ENCODE peak calls at places on chromosomes 11 and 22, in four cellular contexts. N is upper lobe of left lung, J is brain microvascular endothelial cell, D is left lung. F is an unnamed sample.

GRCh38 chr11:20669833-20670684 is 673 bp downstream of the NELL1 start:
- DNase-seq in D (no peak), J (no peak), N (no peak), F (peak)

GRCh38 chr11:2176389-2176900 is 4.8 kb upstream of the TH start:
- DNase-seq in J (no peak), D (no peak), N (no peak), F (no peak)

GRCh38 chr11:85385561-85385960 is 241.6 kb downstream of the DLG2 start:
- DNase-seq in N (no peak), J (no peak), D (no peak), F (no peak)

GRCh38 chr11:8206251-8207079 is 37.6 kb upstream of the RIC3 start:
- DNase-seq in J (no peak), N (no peak), D (no peak), F (no peak)

GRCh38 chr11:46275964-46276641 is 1.4 kb upstream of the CREB3L1 start:
- DNase-seq in J (no peak), N (peak), D (peak), F (no peak)

GRCh38 chr22:25953276-25953675 is 211.3 kb downstream of the MYO18B start:
- DNase-seq in J (no peak), N (no peak), D (no peak), F (no peak)

GRCh38 chr11:5737091-5737490 is 843 bp downstream of the OR56B1 start:
- DNase-seq in J (peak), N (no peak), D (no peak), F (no peak)

GRCh38 chr22:49761836-49762235 is 65.8 kb downstream of the BRD1 start:
- DNase-seq in D (no peak), N (no peak), J (no peak), F (no peak)

GRCh38 chr11:16169541-16169940 is 186.8 kb downstream of the SOX6 start:
- DNase-seq in J (no peak), D (no peak), N (no peak), F (peak)

GRCh38 chr11:14934641-14935351 is 37.4 kb downstream of the CALCA start:
- DNase-seq in J (no peak), D (no peak), N (no peak), F (no peak)

GRCh38 chr22:46415816-46416536 is 80.5 kb downstream of the TRMU start:
- DNase-seq in J (no peak), N (no peak), D (no peak), F (peak)

GRCh38 chr11:17645190-17645970 is 74.0 kb upstream of the MYOD1 start:
- DNase-seq in D (no peak), J (no peak), N (no peak), F (no peak)

GRCh38 chr22:23014250-23014649 is 56.1 kb upstream of the GNAZ start:
- DNase-seq in J (no peak), N (no peak), D (no peak), F (no peak)

GRCh38 chr11:3795131-3796092 is 1.9 kb downstream of the NUP98 start:
- DNase-seq in D (no peak), J (no peak), N (no peak), F (no peak)

GRCh38 chr11:78562398-78562797 is 12.3 kb downstream of the NARS2 start:
- DNase-seq in D (no peak), N (no peak), J (no peak), F (no peak)

GRCh38 chr22:21009638-21010425 is 5.1 kb upstream of the P2RX6 start:
- DNase-seq in J (peak), N (no peak), D (no peak), F (peak)

GRCh38 chr22:46390652-46391301 is 55.3 kb downstream of the TRMU start:
- DNase-seq in J (peak), N (no peak), D (no peak), F (peak)

GRCh38 chr11:1581976-1582375 is 3.1 kb downstream of the KRTAP5-1 start:
- DNase-seq in J (no peak), D (no peak), N (no peak), F (no peak)

GRCh38 chr22:31155425-31155824 is 4.6 kb upstream of the RNF185 start:
- DNase-seq in N (no peak), J (no peak), D (no peak), F (no peak)

GRCh38 chr11:14213006-14213405 is 146.0 kb downstream of the RRAS2 start:
- DNase-seq in J (no peak), N (no peak), D (no peak), F (no peak)

GRCh38 chr11:69632900-69633299 is 8.1 kb upstream of the CCND1 start:
- DNase-seq in D (no peak), J (no peak), N (no peak), F (no peak)

GRCh38 chr11:8608646-8609045 is 14.6 kb upstream of the STK33 start:
- DNase-seq in D (no peak), N (peak), J (peak), F (no peak)

GRCh38 chr11:33930317-33931021 is 38.6 kb upstream of the LMO2 start:
- DNase-seq in D (no peak), J (no peak), N (peak), F (peak)

DNA sequence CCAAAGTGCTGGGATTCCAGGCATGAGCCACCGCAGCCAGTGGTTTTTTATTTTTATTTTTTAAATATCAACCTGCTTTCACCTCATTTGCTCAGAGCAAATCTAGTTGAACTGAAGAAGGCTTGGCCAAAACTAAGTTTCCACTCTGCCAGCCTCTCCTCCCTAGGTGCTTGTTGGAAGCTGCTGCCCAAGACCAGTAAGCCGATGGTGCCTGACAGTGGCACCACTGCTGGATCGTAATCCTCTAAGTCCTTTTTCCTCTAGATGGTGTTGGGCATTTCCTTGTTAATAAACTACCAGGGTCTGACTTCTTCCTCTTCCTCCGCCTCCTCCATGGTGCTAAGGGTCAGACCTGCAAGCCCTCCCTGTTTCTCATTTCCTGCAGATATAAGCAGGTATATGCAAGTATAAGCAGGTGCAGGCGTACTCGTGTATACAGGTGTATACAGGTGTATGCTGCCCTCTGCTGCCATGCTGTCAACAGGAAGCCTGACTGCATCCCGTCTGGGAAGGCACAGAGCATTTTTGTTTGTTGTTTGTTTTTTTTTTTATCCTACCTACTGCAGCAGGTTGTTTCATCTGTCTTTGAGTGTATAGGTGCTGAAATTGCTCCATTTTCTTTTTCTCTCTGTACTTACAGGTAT is 1.6 kb downstream of the NADSYN1 start:
- DNase-seq in D (no peak), N (no peak), J (no peak), F (no peak)
- TF ChIP-seq CTCF in D (no peak), N (no peak), J (no peak), F (no peak)

GRCh38 chr11:90219438-90219837 is 3.4 kb downstream of the CHORDC1 start:
- DNase-seq in N (no peak), D (no peak), J (no peak), F (no peak)

GRCh38 chr11:90222459-90223247 is at the start of gene CHORDC1:
- DNase-seq in N (peak), D (peak), J (peak), F (peak)

GRCh38 chr11:90222152-90222458 is 744 bp downstream of the CHORDC1 start:
- DNase-seq in J (no peak), N (no peak), D (no peak), F (no peak)

GRCh38 chr11:90220391-90220790 is 2.5 kb downstream of the CHORDC1 start:
- DNase-seq in J (peak), N (no peak), D (no peak), F (peak)

DNA sequence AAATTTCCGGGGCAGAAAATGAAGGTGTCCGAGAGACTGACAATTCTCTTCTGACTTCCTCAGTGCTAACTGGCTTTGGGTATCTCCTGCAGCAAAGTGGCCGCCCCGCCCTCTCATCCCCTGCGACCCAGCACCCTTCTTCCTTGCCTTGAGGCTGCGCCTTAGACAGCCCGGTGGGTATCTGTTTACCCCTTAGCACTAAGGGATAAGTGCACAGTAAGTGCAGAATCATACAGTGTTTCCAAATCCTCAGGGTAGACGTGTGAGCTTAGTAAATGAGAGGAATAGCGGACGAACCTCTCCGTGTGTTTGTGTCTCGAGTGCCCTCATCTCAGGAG is 368 bp upstream of the CHORDC1 start:
- DNase-seq in J (no peak), D (no peak), N (no peak), F (no peak)
- H3K27ac ChIP-seq in J (peak), D (peak), N (peak), F (peak)

DNA sequence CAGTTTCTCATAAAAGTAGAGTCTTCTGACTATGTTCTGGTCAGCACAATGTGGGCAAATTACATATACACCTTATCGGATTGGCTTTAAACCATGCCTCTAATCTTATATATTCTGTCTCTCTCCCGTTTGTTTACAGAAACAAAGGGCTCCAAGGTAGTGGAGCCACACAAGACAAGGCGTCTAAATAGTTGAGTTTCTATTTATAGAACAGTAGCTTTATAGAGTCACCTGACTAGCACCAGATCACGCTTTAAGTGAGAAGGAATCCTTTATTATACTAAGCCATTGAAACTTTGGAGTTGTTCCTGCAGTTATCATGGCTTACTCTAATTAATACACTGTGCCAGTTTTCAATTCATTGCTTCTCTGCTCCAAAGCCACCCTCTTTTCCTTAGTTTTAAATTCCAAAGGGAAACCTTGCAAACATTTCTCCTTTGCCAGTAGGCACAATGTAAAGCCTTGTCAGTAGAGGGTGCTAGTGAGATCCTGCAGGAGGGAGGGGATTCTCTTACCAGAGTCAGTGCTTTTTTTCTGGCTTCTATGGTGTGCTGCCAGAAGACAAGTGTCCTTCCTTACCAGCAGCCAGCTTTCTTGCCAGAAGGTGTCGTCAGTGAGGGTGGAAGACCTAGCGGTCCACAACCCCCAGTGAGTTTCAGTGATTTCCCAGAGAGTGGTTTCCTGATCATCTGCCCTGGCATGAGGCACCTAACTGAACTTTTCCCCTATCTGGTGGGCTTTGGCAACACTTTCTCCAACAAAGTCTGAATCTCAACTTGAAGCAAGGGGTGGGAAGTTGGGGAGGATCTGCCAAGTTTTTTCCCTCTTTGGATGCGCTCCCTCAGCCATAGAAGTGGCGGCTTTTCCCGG is 71.7 kb downstream of the RAB38 start:
- DNase-seq in J (peak), D (peak), N (peak), F (peak)
- TF ChIP-seq CTCF in J (peak), D (peak), N (no peak), F (peak)

DNA sequence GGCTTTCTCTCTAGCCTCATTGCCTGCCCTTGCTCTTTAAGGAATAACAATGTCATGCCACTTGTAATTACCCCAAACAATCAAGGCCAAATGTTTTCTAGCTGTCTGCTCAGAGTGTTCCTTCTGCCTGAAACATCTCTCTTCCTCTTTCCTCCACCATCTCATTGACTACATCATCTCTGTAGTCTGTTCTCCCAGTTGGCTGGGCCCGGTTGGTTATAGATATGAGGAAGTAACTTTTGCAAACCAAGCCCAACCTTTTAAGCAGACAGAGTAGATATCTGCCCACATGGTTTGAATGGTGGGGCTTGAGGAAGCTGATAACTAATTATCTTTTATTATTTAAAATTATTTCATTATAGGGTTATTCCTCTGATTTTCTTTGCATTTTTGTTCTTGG is 104.5 kb downstream of the NTM start:
- DNase-seq in J (no peak), D (no peak), N (no peak), F (no peak)
- H3K27ac ChIP-seq in J (no peak), D (no peak), N (no peak), F (no peak)

DNA sequence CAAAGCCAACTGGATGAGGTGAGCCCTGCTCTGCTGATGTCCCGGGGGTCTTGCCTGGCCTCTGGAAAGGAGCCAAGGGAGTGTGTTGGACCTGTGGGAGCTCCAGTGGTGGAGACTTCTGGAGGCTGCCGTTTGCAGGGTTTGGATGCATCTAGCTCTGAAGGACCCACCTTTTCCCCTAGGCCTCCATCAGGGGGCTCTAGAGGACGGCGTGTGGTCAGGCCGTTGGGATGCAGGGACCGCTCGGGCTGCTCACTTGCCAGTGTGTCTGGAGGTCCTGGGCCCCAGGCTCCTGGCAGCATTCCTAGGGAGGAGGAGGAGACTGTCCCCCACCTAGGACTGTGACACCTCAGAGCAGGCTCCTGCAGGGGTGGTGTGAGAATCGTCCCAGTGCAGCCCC is 58.3 kb downstream of the PRDM11 start:
- DNase-seq in N (no peak), D (no peak), J (no peak), F (peak)
- TF ChIP-seq CTCF in N (no peak), D (no peak), J (peak), F (peak)

GRCh38 chr22:37705205-37705604 is 8.4 kb downstream of the TRIOBP start:
- DNase-seq in J (no peak), D (no peak), N (no peak), F (no peak)

GRCh38 chr22:37708580-37709444 is 12.0 kb downstream of the TRIOBP start:
- DNase-seq in J (no peak), D (peak), N (no peak), F (no peak)

GRCh38 chr22:37711490-37711889 is 14.6 kb downstream of the TRIOBP start:
- DNase-seq in J (no peak), N (no peak), D (no peak), F (no peak)

GRCh38 chr22:37710675-37711074 is 13.8 kb downstream of the TRIOBP start:
- DNase-seq in J (no peak), D (no peak), N (no peak), F (no peak)

GRCh38 chr22:37709445-37709765 is 12.6 kb downstream of the TRIOBP start:
- DNase-seq in J (no peak), N (no peak), D (no peak), F (no peak)
- H3K27ac ChIP-seq in J (no peak), N (no peak), D (no peak), F (no peak)

F was measured in cardiac muscle cell.